ENCODE peak calls at places on chromosomes 11 and 22, in five cellular contexts. D, K, W, S and B are unnamed samples.

GRCh38 chr11:28727254-28727653 is 619.1 kb downstream of the METTL15 start:
- DNase-seq in D (no peak), K (no peak), W (no peak), S (no peak), B (peak)

GRCh38 chr22:40345271-40345670 is 1.0 kb upstream of the ADSL start:
- DNase-seq in D (peak), K (no peak), W (no peak), S (no peak), B (no peak)

GRCh38 chr11:61697093-61697492 is 16.9 kb downstream of the DAGLA start:
- DNase-seq in D (peak), K (no peak), W (no peak), S (no peak), B (no peak)

GRCh38 chr22:27283714-27284113 is 517.8 kb downstream of the MN1 start:
- DNase-seq in D (no peak), K (no peak), W (no peak), S (no peak), B (no peak)

GRCh38 chr11:61814242-61814957 is 2.4 kb downstream of the FADS1 start:
- DNase-seq in D (no peak), K (no peak), W (no peak), S (no peak), B (peak)

GRCh38 chr22:48929276-48929790 is 898.3 kb downstream of the BRD1 start:
- DNase-seq in D (no peak), K (no peak), W (no peak), S (no peak), B (no peak)

GRCh38 chr11:313787-314547 is at the start of gene IFITM1:
- DNase-seq in D (peak), K (peak), W (no peak), S (no peak), B (peak)

GRCh38 chr11:130451261-130452019 is 3.0 kb downstream of the ADAMTS15 start:
- DNase-seq in D (peak), K (no peak), W (no peak), S (no peak), B (peak)

GRCh38 chr11:10352911-10353550 is 48.2 kb downstream of the ADM start:
- DNase-seq in D (no peak), K (no peak), W (no peak), S (no peak), B (no peak)

GRCh38 chr11:44946268-44946667 is 4.4 kb downstream of the TP53I11 start:
- DNase-seq in D (no peak), K (no peak), W (no peak), S (no peak), B (no peak)

GRCh38 chr22:45975266-45976161 is 1.4 kb downstream of the WNT7B start:
- DNase-seq in D (no peak), K (no peak), W (no peak), S (no peak), B (no peak)